ENCODE peak calls at places on chromosomes 7 and 10, in eight cellular contexts. One of them, this sample, is unnamed.

GRCh38 chr7:54788664-54789063 is 29.7 kb upstream of the SEC61G start:
- DNase-seq in pancreas: peak; percentile 18
- DNase-seq in mammary epithelial cell: peak; percentile 87
- DNase-seq in OCI-LY7: no peak
- DNase-seq in fibroblast of lung: peak; percentile 87
- DNase-seq in upper lobe of right lung: no peak
- DNase-seq in stomach: no peak
- DNase-seq in esophagus squamous epithelium: no peak
- DNase-seq in this sample: no peak

GRCh38 chr7:126635545-126635944 is 617.2 kb downstream of the GRM8 start:
- DNase-seq in pancreas: no peak
- DNase-seq in mammary epithelial cell: no peak
- DNase-seq in OCI-LY7: no peak
- DNase-seq in fibroblast of lung: no peak
- DNase-seq in upper lobe of right lung: no peak
- DNase-seq in stomach: no peak
- DNase-seq in esophagus squamous epithelium: no peak
- DNase-seq in this sample: no peak

GRCh38 chr7:44276571-44277101 is 48.8 kb downstream of the CAMK2B start:
- DNase-seq in pancreas: no peak
- DNase-seq in mammary epithelial cell: no peak
- DNase-seq in OCI-LY7: no peak
- DNase-seq in fibroblast of lung: no peak
- DNase-seq in upper lobe of right lung: peak; percentile 52
- DNase-seq in stomach: no peak
- DNase-seq in esophagus squamous epithelium: no peak
- DNase-seq in this sample: peak; percentile 28

GRCh38 chr10:128675405-128675804 is 549.2 kb upstream of the MKI67 start:
- DNase-seq in pancreas: no peak
- DNase-seq in mammary epithelial cell: no peak
- DNase-seq in OCI-LY7: no peak
- DNase-seq in fibroblast of lung: no peak
- DNase-seq in upper lobe of right lung: no peak
- DNase-seq in stomach: no peak
- DNase-seq in esophagus squamous epithelium: no peak
- DNase-seq in this sample: no peak

GRCh38 chr7:22138106-22138505 is 192.4 kb upstream of the CDCA7L start:
- DNase-seq in pancreas: no peak
- DNase-seq in mammary epithelial cell: no peak
- DNase-seq in OCI-LY7: no peak
- DNase-seq in fibroblast of lung: no peak
- DNase-seq in upper lobe of right lung: no peak
- DNase-seq in stomach: no peak
- DNase-seq in esophagus squamous epithelium: no peak
- DNase-seq in this sample: no peak

GRCh38 chr7:97215556-97215955 is 98.1 kb downstream of the SDHAF3 start:
- DNase-seq in pancreas: no peak
- DNase-seq in mammary epithelial cell: no peak
- DNase-seq in OCI-LY7: no peak
- DNase-seq in fibroblast of lung: no peak
- DNase-seq in upper lobe of right lung: no peak
- DNase-seq in stomach: no peak
- DNase-seq in esophagus squamous epithelium: no peak
- DNase-seq in this sample: no peak

GRCh38 chr7:158997471-158997870 is 141.1 kb downstream of the DYNC2I1 start:
- DNase-seq in pancreas: no peak
- DNase-seq in mammary epithelial cell: no peak
- DNase-seq in OCI-LY7: no peak
- DNase-seq in fibroblast of lung: no peak
- DNase-seq in upper lobe of right lung: no peak
- DNase-seq in stomach: no peak
- DNase-seq in esophagus squamous epithelium: no peak
- DNase-seq in this sample: no peak

GRCh38 chr10:77881636-77882035 is 44.9 kb downstream of the DLG5 start:
- DNase-seq in pancreas: no peak
- DNase-seq in mammary epithelial cell: no peak
- DNase-seq in OCI-LY7: no peak
- DNase-seq in fibroblast of lung: no peak
- DNase-seq in upper lobe of right lung: no peak
- DNase-seq in stomach: no peak
- DNase-seq in esophagus squamous epithelium: no peak
- DNase-seq in this sample: no peak

GRCh38 chr10:93006435-93007039 is 54.1 kb upstream of the CYP26C1 start:
- DNase-seq in pancreas: no peak
- DNase-seq in mammary epithelial cell: peak; percentile 35
- DNase-seq in OCI-LY7: peak; percentile 24
- DNase-seq in fibroblast of lung: peak; percentile 52
- DNase-seq in upper lobe of right lung: no peak
- DNase-seq in stomach: no peak
- DNase-seq in esophagus squamous epithelium: no peak
- DNase-seq in this sample: no peak

GRCh38 chr7:155521007-155521742 is 25.2 kb downstream of the CNPY1 start:
- DNase-seq in pancreas: no peak
- DNase-seq in mammary epithelial cell: no peak
- DNase-seq in OCI-LY7: no peak
- DNase-seq in fibroblast of lung: no peak
- DNase-seq in upper lobe of right lung: no peak
- DNase-seq in stomach: no peak
- DNase-seq in esophagus squamous epithelium: no peak
- DNase-seq in this sample: no peak

GRCh38 chr7:126700807-126701604 is 551.7 kb downstream of the GRM8 start:
- DNase-seq in pancreas: no peak
- DNase-seq in mammary epithelial cell: peak; percentile 93
- DNase-seq in OCI-LY7: no peak
- DNase-seq in fibroblast of lung: peak; percentile 97
- DNase-seq in upper lobe of right lung: no peak
- DNase-seq in stomach: no peak
- DNase-seq in esophagus squamous epithelium: no peak
- DNase-seq in this sample: peak; percentile 42

GRCh38 chr10:86102031-86102430 is 264.6 kb downstream of the GRID1 start:
- DNase-seq in pancreas: no peak
- DNase-seq in mammary epithelial cell: no peak
- DNase-seq in OCI-LY7: no peak
- DNase-seq in fibroblast of lung: no peak
- DNase-seq in upper lobe of right lung: no peak
- DNase-seq in stomach: no peak
- DNase-seq in esophagus squamous epithelium: no peak
- DNase-seq in this sample: no peak

GRCh38 chr10:78305311-78305710 is 271.6 kb downstream of the RPS24 start:
- DNase-seq in pancreas: no peak
- DNase-seq in mammary epithelial cell: no peak
- DNase-seq in OCI-LY7: no peak
- DNase-seq in fibroblast of lung: no peak
- DNase-seq in upper lobe of right lung: no peak
- DNase-seq in stomach: no peak
- DNase-seq in esophagus squamous epithelium: no peak
- DNase-seq in this sample: no peak

GRCh38 chr7:33550979-33551378 is 354.4 kb upstream of the BMPER start:
- DNase-seq in pancreas: no peak
- DNase-seq in mammary epithelial cell: no peak
- DNase-seq in OCI-LY7: no peak
- DNase-seq in fibroblast of lung: no peak
- DNase-seq in upper lobe of right lung: no peak
- DNase-seq in stomach: no peak
- DNase-seq in esophagus squamous epithelium: no peak
- DNase-seq in this sample: no peak

GRCh38 chr10:86876748-86877147 is 80.7 kb downstream of the MMRN2 start:
- DNase-seq in pancreas: no peak
- DNase-seq in mammary epithelial cell: no peak
- DNase-seq in OCI-LY7: no peak
- DNase-seq in fibroblast of lung: peak; percentile 12
- DNase-seq in upper lobe of right lung: no peak
- DNase-seq in stomach: no peak
- DNase-seq in esophagus squamous epithelium: no peak
- DNase-seq in this sample: no peak

GRCh38 chr7:46163245-46163644 is 242.2 kb upstream of the IGFBP3 start:
- DNase-seq in pancreas: no peak
- DNase-seq in mammary epithelial cell: no peak
- DNase-seq in OCI-LY7: no peak
- DNase-seq in fibroblast of lung: no peak
- DNase-seq in upper lobe of right lung: no peak
- DNase-seq in stomach: no peak
- DNase-seq in esophagus squamous epithelium: no peak
- DNase-seq in this sample: no peak

GRCh38 chr10:118594392-118595063 is 920 bp downstream of the PRLHR start:
- DNase-seq in pancreas: peak; percentile 37
- DNase-seq in mammary epithelial cell: peak; percentile 57
- DNase-seq in OCI-LY7: no peak
- DNase-seq in fibroblast of lung: peak; percentile 33
- DNase-seq in upper lobe of right lung: no peak
- DNase-seq in stomach: no peak
- DNase-seq in esophagus squamous epithelium: no peak
- DNase-seq in this sample: peak; percentile 52

DNA sequence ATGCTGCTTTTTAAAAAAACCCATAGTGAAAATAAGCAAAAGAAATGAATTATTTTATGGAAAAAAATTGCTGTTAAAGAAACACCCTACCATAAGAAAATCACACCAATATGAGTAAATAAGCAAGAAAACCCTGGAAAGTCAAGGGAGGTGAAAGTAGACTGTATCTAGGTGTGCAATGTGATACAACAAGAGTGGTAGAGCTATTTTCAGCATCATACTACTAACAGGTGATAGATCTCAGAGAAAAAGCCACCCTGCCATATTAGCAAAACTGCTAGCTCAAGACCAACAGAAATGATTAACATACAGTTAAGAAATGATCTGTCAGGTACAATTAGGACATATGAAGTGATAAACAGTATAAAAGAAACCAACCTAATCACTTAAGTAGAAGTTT is 54.8 kb downstream of the UBE2H start:
- DNase-seq in pancreas: no peak
- DNase-seq in mammary epithelial cell: no peak
- DNase-seq in OCI-LY7: no peak
- DNase-seq in fibroblast of lung: no peak
- DNase-seq in upper lobe of right lung: no peak
- DNase-seq in stomach: no peak
- DNase-seq in esophagus squamous epithelium: no peak
- DNase-seq in this sample: no peak
- H3K9me3 ChIP-seq in pancreas: no peaks in the 10 kb centered on the region
- H3K9me3 ChIP-seq in mammary epithelial cell: no peaks in the 10 kb centered on the region
- H3K9me3 ChIP-seq in OCI-LY7: no peaks in the 10 kb centered on the region
- H3K9me3 ChIP-seq in fibroblast of lung: no peaks in the 10 kb centered on the region
- H3K9me3 ChIP-seq in upper lobe of right lung: no peaks in the 10 kb centered on the region
- H3K9me3 ChIP-seq in stomach: no peaks in the 10 kb centered on the region
- H3K9me3 ChIP-seq in esophagus squamous epithelium: no peaks in the 10 kb centered on the region
- H3K9me3 ChIP-seq in this sample: no peaks in the 10 kb centered on the region

GRCh38 chr7:142188159-142188558 is 69.7 kb downstream of the PRSS58 start:
- DNase-seq in pancreas: no peak
- DNase-seq in mammary epithelial cell: peak; percentile 29
- DNase-seq in OCI-LY7: no peak
- DNase-seq in fibroblast of lung: peak; percentile 36
- DNase-seq in upper lobe of right lung: no peak
- DNase-seq in stomach: no peak
- DNase-seq in esophagus squamous epithelium: no peak
- DNase-seq in this sample: no peak
- H3K4me1 ChIP-seq in pancreas: no peaks in the 10 kb centered on the region
- H3K4me1 ChIP-seq in mammary epithelial cell: no peaks in the 10 kb centered on the region
- H3K4me1 ChIP-seq in OCI-LY7: no peaks in the 10 kb centered on the region
- H3K4me1 ChIP-seq in fibroblast of lung: no peaks in the 10 kb centered on the region
- H3K4me1 ChIP-seq in upper lobe of right lung: peaks cover 5% of the 10 kb centered on the region
- H3K4me1 ChIP-seq in stomach: no peaks in the 10 kb centered on the region
- H3K4me1 ChIP-seq in esophagus squamous epithelium: no peaks in the 10 kb centered on the region
- H3K4me1 ChIP-seq in this sample: peaks cover 4% of the 10 kb centered on the region

DNA sequence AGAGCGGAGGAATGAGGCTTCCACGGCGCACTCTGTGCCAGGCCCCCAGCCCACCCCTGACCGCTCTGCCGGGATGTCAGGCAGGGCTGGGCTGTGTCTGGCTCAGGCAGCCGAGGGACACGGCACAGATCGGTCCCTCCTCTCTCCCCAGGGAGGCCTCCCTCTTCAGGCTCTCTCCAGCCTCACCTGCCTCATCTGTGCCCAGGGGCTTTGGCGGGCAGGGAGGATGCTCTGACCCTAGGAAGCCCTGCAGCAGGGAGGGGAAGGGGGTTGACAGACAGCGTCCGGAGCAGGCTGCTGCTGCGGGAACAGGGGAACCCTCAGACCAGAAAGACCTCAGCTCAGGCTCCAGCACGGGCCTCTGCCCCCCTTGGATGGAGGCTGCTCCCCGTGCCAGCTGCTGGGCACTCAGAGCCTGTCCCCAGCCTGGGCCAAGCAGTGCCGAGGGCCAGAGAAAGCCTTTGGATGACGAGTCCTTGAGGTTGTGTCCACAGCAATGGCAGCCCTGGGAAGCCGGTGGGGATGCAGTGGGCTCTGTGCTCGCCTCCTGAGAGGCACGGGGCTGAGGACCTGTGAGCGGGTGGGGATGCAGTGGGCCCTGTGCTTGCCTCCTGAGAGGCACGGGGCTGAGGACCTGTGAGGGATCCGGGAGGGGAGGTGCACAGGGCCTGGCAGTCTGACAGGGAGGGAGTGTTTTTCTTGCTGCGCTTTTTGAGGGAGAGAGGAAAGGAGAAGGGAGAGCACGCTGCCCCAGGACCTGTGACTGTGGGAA is 66.9 kb downstream of the FOXL3 start:
- DNase-seq in pancreas: no peak
- DNase-seq in mammary epithelial cell: no peak
- DNase-seq in OCI-LY7: no peak
- DNase-seq in fibroblast of lung: no peak
- DNase-seq in upper lobe of right lung: no peak
- DNase-seq in stomach: no peak
- DNase-seq in esophagus squamous epithelium: no peak
- DNase-seq in this sample: no peak
- H3K9me3 ChIP-seq in pancreas: no peaks in the 10 kb centered on the region
- H3K9me3 ChIP-seq in mammary epithelial cell: peaks cover 2% of the 10 kb centered on the region
- H3K9me3 ChIP-seq in OCI-LY7: no peaks in the 10 kb centered on the region
- H3K9me3 ChIP-seq in fibroblast of lung: no peaks in the 10 kb centered on the region
- H3K9me3 ChIP-seq in upper lobe of right lung: no peaks in the 10 kb centered on the region
- H3K9me3 ChIP-seq in stomach: peaks cover 11% of the 10 kb centered on the region
- H3K9me3 ChIP-seq in esophagus squamous epithelium: peaks cover 7% of the 10 kb centered on the region
- H3K9me3 ChIP-seq in this sample: no peaks in the 10 kb centered on the region

GRCh38 chr10:69868821-69869220 is 67.1 kb downstream of the COL13A1 start:
- DNase-seq in pancreas: no peak
- DNase-seq in mammary epithelial cell: no peak
- DNase-seq in OCI-LY7: no peak
- DNase-seq in fibroblast of lung: no peak
- DNase-seq in upper lobe of right lung: no peak
- DNase-seq in stomach: no peak
- DNase-seq in esophagus squamous epithelium: no peak
- DNase-seq in this sample: no peak

GRCh38 chr10:69872326-69872725 is 70.6 kb downstream of the COL13A1 start:
- DNase-seq in pancreas: no peak
- DNase-seq in mammary epithelial cell: no peak
- DNase-seq in OCI-LY7: no peak
- DNase-seq in fibroblast of lung: no peak
- DNase-seq in upper lobe of right lung: no peak
- DNase-seq in stomach: no peak
- DNase-seq in esophagus squamous epithelium: no peak
- DNase-seq in this sample: no peak

GRCh38 chr10:69871074-69871473 is 69.4 kb downstream of the COL13A1 start:
- DNase-seq in pancreas: no peak
- DNase-seq in mammary epithelial cell: no peak
- DNase-seq in OCI-LY7: no peak
- DNase-seq in fibroblast of lung: no peak
- DNase-seq in upper lobe of right lung: no peak
- DNase-seq in stomach: no peak
- DNase-seq in esophagus squamous epithelium: no peak
- DNase-seq in this sample: no peak

GRCh38 chr10:69869291-69869841 is 67.7 kb downstream of the COL13A1 start:
- DNase-seq in pancreas: no peak
- DNase-seq in mammary epithelial cell: peak; percentile 78
- DNase-seq in OCI-LY7: no peak
- DNase-seq in fibroblast of lung: peak; percentile 81
- DNase-seq in upper lobe of right lung: no peak
- DNase-seq in stomach: peak; percentile 66
- DNase-seq in esophagus squamous epithelium: no peak
- DNase-seq in this sample: no peak

GRCh38 chr10:69870591-69870990 is 68.9 kb downstream of the COL13A1 start:
- DNase-seq in pancreas: no peak
- DNase-seq in mammary epithelial cell: no peak
- DNase-seq in OCI-LY7: no peak
- DNase-seq in fibroblast of lung: no peak
- DNase-seq in upper lobe of right lung: no peak
- DNase-seq in stomach: no peak
- DNase-seq in esophagus squamous epithelium: no peak
- DNase-seq in this sample: no peak
- H3K4me1 ChIP-seq in pancreas: no peaks in the 10 kb centered on the region
- H3K4me1 ChIP-seq in mammary epithelial cell: peaks cover 51% of the 10 kb centered on the region
- H3K4me1 ChIP-seq in OCI-LY7: no peaks in the 10 kb centered on the region
- H3K4me1 ChIP-seq in fibroblast of lung: peaks cover 29% of the 10 kb centered on the region
- H3K4me1 ChIP-seq in upper lobe of right lung: no peaks in the 10 kb centered on the region
- H3K4me1 ChIP-seq in stomach: peaks cover 4% of the 10 kb centered on the region
- H3K4me1 ChIP-seq in esophagus squamous epithelium: peaks cover 39% of the 10 kb centered on the region
- H3K4me1 ChIP-seq in this sample: peaks cover 10% of the 10 kb centered on the region

This sample was measured in lower lobe of right lung.